ENCODE peak calls at places on chromosome 7, in ten cellular contexts. E is B cell, T is astrocyte of the spinal cord, Q is progenitor cell of endocrine pancreas, H is DND-41, K is A549, N is psoas muscle, X is cardiac muscle cell, S is uterus, W is lower lobe of right lung. G is an unnamed sample.

GRCh38 chr7:54615545-54615944 is 73.4 kb downstream of the VSTM2A start:
- DNase-seq in E (no peak), T (peak; percentile 11), Q (no peak), H (no peak), K (no peak), N (no peak), X (no peak), S (no peak), W (no peak), G (no peak)

GRCh38 chr7:92904292-92905131 is 68.1 kb upstream of the CDK6 start:
- DNase-seq in E (no peak), T (peak; percentile 96), Q (no peak), H (peak; percentile 90), K (peak; percentile 48), N (no peak), X (no peak), S (no peak), W (peak; percentile 35), G (peak; percentile 70)

GRCh38 chr7:129925416-129926002 is 27.3 kb downstream of the UBE2H start:
- DNase-seq in E (no peak), T (peak; percentile 38), Q (no peak), H (no peak), K (no peak), N (no peak), X (no peak), S (peak; percentile 57), W (no peak), G (no peak)

GRCh38 chr7:75892634-75893272 is 13.9 kb downstream of the RHBDD2 start:
- DNase-seq in E (no peak), T (no peak), Q (no peak), H (no peak), K (no peak), N (peak; percentile 66), X (no peak), S (peak; percentile 59), W (peak; percentile 90), G (no peak)

GRCh38 chr7:98981701-98982100 is 103.4 kb downstream of the TRRAP start:
- DNase-seq in E (peak; percentile 21), T (no peak), Q (no peak), H (no peak), K (no peak), N (no peak), X (no peak), S (no peak), W (no peak), G (no peak)

GRCh38 chr7:80783688-80784327 is 135.0 kb downstream of the SEMA3C start:
- DNase-seq in E (no peak), T (peak; percentile 85), Q (no peak), H (no peak), K (no peak), N (no peak), X (no peak), S (no peak), W (no peak), G (no peak)

GRCh38 chr7:2063562-2064360 is 169.0 kb downstream of the MAD1L1 start:
- DNase-seq in E (no peak), T (peak; percentile 26), Q (no peak), H (no peak), K (peak; percentile 11), N (no peak), X (no peak), S (peak; percentile 27), W (peak; percentile 70), G (no peak)

GRCh38 chr7:22942191-22942590 is 71.7 kb downstream of the HYCC1 start:
- DNase-seq in E (no peak), T (no peak), Q (no peak), H (no peak), K (no peak), N (no peak), X (no peak), S (no peak), W (no peak), G (no peak)

GRCh38 chr7:73433924-73434700 is 534 bp downstream of the FZD9 start:
- DNase-seq in E (no peak), T (no peak), Q (no peak), H (no peak), K (no peak), N (no peak), X (no peak), S (no peak), W (no peak), G (peak; percentile 19)

GRCh38 chr7:105664816-105665525 is 83.7 kb upstream of the EFCAB10 start:
- DNase-seq in E (no peak), T (peak; percentile 72), Q (no peak), H (peak; percentile 11), K (peak; percentile 62), N (no peak), X (no peak), S (no peak), W (no peak), G (no peak)

GRCh38 chr7:80316811-80317210 is 182.2 kb downstream of the GNAI1 start:
- DNase-seq in E (no peak), T (no peak), Q (no peak), H (no peak), K (no peak), N (no peak), X (no peak), S (no peak), W (no peak), G (no peak)

GRCh38 chr7:137886266-137886665 is 39.5 kb upstream of the DGKI start:
- DNase-seq in E (no peak), T (no peak), Q (no peak), H (no peak), K (no peak), N (no peak), X (peak; percentile 28), S (no peak), W (no peak), G (no peak)

GRCh38 chr7:127798023-127798422 is 146.0 kb downstream of the SND1 start:
- DNase-seq in E (no peak), T (no peak), Q (no peak), H (no peak), K (no peak), N (no peak), X (no peak), S (peak; percentile 35), W (no peak), G (no peak)

GRCh38 chr7:111374027-111374426 is 188.3 kb downstream of the IMMP2L start:
- DNase-seq in E (no peak), T (no peak), Q (no peak), H (no peak), K (no peak), N (no peak), X (no peak), S (no peak), W (no peak), G (no peak)

GRCh38 chr7:44147026-44147881 is 6.1 kb upstream of the MYL7 start:
- DNase-seq in E (no peak), T (no peak), Q (no peak), H (no peak), K (no peak), N (no peak), X (peak; percentile 33), S (peak; percentile 12), W (no peak), G (no peak)

GRCh38 chr7:78493383-78493782 is 694.8 kb downstream of the PHTF2 start:
- DNase-seq in E (no peak), T (no peak), Q (no peak), H (no peak), K (no peak), N (no peak), X (no peak), S (no peak), W (no peak), G (no peak)

GRCh38 chr7:7512861-7513597 is 22.6 kb downstream of the COL28A1 start:
- DNase-seq in E (no peak), T (no peak), Q (no peak), H (no peak), K (no peak), N (no peak), X (peak; percentile 10), S (no peak), W (no peak), G (no peak)

GRCh38 chr7:94043299-94043698 is 39.1 kb upstream of the BET1 start:
- DNase-seq in E (no peak), T (no peak), Q (no peak), H (no peak), K (no peak), N (no peak), X (no peak), S (no peak), W (no peak), G (no peak)

GRCh38 chr7:154777023-154777422 is 225.9 kb downstream of the PAXIP1 start:
- DNase-seq in E (no peak), T (no peak), Q (no peak), H (peak; percentile 12), K (peak; percentile 16), N (no peak), X (peak; percentile 13), S (no peak), W (no peak), G (no peak)
- TF ChIP-seq CTCF in E (no peak), T (no peak), Q (peak; percentile 41), H (peak; percentile 26), K (no peak), N (no peak), X (no peak), S (no peak), W (no peak), G (no peak)

GRCh38 chr7:51062222-51062987 is 254.2 kb downstream of the COBL start:
- DNase-seq in E (no peak), T (no peak), Q (no peak), H (no peak), K (no peak), N (no peak), X (peak; percentile 66), S (no peak), W (peak; percentile 81), G (no peak)
- TF ChIP-seq CTCF in E (no peak), T (no peak), Q (no peak), H (no peak), K (no peak), N (no peak), X (no peak), S (no peak), W (no peak), G (no peak)

DNA sequence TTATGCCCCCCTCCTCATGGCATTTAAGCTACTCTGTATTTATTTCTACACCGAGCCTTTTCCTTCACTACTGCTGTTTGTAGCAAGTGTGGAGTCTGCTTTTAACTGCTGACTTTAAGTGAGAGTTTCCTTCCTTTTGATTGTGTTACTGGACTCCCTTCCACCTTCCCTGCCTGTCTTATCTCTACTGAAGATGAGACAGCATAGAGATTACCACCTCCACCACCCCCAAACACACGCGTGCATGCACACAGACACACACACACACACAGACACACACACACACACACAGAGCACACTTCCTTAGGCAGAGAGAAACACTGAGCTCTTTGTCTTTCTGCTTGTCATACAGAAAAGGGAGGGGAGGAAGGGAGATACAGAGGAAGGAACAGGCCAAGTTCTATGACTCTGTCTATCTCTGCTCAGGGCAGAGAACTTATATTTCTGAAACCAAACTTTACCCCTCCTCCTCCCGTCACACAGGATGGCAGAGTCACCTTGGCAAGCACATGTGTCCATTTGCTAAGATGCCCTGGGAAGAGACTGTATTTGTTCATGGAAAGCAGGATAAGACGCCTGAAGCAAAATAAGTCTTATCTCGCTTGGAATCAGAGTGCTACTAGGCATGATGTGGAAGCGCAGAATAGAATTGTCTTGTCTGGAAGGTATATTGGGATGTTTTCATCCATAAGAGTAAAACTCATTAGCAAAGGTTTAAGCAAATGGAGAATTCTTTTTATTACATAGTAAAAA is 81.8 kb upstream of the CAV2 start:
- DNase-seq in E (no peak), T (no peak), Q (no peak), H (no peak), K (peak; percentile 29), N (no peak), X (no peak), S (no peak), W (no peak), G (no peak)
- TF ChIP-seq CTCF in E (no peak), T (no peak), Q (no peak), H (no peak), K (no peak), N (no peak), X (no peak), S (no peak), W (no peak), G (no peak)

GRCh38 chr7:131338173-131338572 is 10.5 kb downstream of the MKLN1 start:
- DNase-seq in E (no peak), T (no peak), Q (no peak), H (no peak), K (no peak), N (no peak), X (no peak), S (no peak), W (no peak), G (no peak)
- TF ChIP-seq CTCF in E (no peak), T (no peak), Q (no peak), H (peak; percentile 26), K (no peak), N (no peak), X (no peak), S (no peak), W (no peak), G (no peak)

G was measured in CD4-positive, alpha-beta T cell.